ENCODE peak calls at places on chromosomes 11 and 22, in five cellular contexts. One of them, this sample, is unnamed.

GRCh38 chr11:126344291-126344970 is 11.1 kb upstream of the ST3GAL4 start:
- DNase-seq in mammary epithelial cell: no peak
- DNase-seq in AG04450: no peak
- DNase-seq in CD4-positive, alpha-beta T cell: no peak
- DNase-seq in WERI-Rb-1: no peak
- DNase-seq in this sample: no peak

GRCh38 chr11:14609902-14610301 is 33.7 kb upstream of the PDE3B start:
- DNase-seq in mammary epithelial cell: no peak
- DNase-seq in AG04450: no peak
- DNase-seq in CD4-positive, alpha-beta T cell: no peak
- DNase-seq in WERI-Rb-1: no peak
- DNase-seq in this sample: no peak

GRCh38 chr11:40183073-40184064 is 1276.1 kb downstream of the LRRC4C start:
- DNase-seq in mammary epithelial cell: no peak
- DNase-seq in AG04450: no peak
- DNase-seq in CD4-positive, alpha-beta T cell: no peak
- DNase-seq in WERI-Rb-1: no peak
- DNase-seq in this sample: no peak

GRCh38 chr11:15594607-15595006 is 479.9 kb downstream of the INSC start:
- DNase-seq in mammary epithelial cell: no peak
- DNase-seq in AG04450: no peak
- DNase-seq in CD4-positive, alpha-beta T cell: no peak
- DNase-seq in WERI-Rb-1: no peak
- DNase-seq in this sample: no peak

GRCh38 chr11:35030716-35031213 is 108.2 kb upstream of the CD44 start:
- DNase-seq in mammary epithelial cell: peak
- DNase-seq in AG04450: peak
- DNase-seq in CD4-positive, alpha-beta T cell: no peak
- DNase-seq in WERI-Rb-1: no peak
- DNase-seq in this sample: peak

GRCh38 chr22:35914665-35915476 is 113.8 kb downstream of the RBFOX2 start:
- DNase-seq in mammary epithelial cell: peak
- DNase-seq in AG04450: peak
- DNase-seq in CD4-positive, alpha-beta T cell: no peak
- DNase-seq in WERI-Rb-1: peak
- DNase-seq in this sample: no peak

GRCh38 chr11:65308281-65308891 is 6.3 kb upstream of the CDC42EP2 start:
- DNase-seq in mammary epithelial cell: no peak
- DNase-seq in AG04450: no peak
- DNase-seq in CD4-positive, alpha-beta T cell: no peak
- DNase-seq in WERI-Rb-1: no peak
- DNase-seq in this sample: no peak

GRCh38 chr22:20090730-20091240 is 10.7 kb downstream of the DGCR8 start:
- DNase-seq in mammary epithelial cell: no peak
- DNase-seq in AG04450: no peak
- DNase-seq in CD4-positive, alpha-beta T cell: no peak
- DNase-seq in WERI-Rb-1: no peak
- DNase-seq in this sample: no peak

GRCh38 chr22:44382461-44383038 is 69.8 kb upstream of the SHISAL1 start:
- DNase-seq in mammary epithelial cell: no peak
- DNase-seq in AG04450: no peak
- DNase-seq in CD4-positive, alpha-beta T cell: no peak
- DNase-seq in WERI-Rb-1: peak
- DNase-seq in this sample: no peak

GRCh38 chr11:47980093-47980906 is at the start of gene PTPRJ:
- DNase-seq in mammary epithelial cell: peak
- DNase-seq in AG04450: no peak
- DNase-seq in CD4-positive, alpha-beta T cell: peak
- DNase-seq in WERI-Rb-1: peak
- DNase-seq in this sample: peak
- H3K27ac ChIP-seq in mammary epithelial cell: no peak
- H3K27ac ChIP-seq in AG04450: peak
- H3K27ac ChIP-seq in CD4-positive, alpha-beta T cell: peak
- H3K27ac ChIP-seq in WERI-Rb-1: no peak
- H3K27ac ChIP-seq in this sample: peak

GRCh38 chr11:97962758-97963157 is 1058.0 kb upstream of the CNTN5 start:
- DNase-seq in mammary epithelial cell: no peak
- DNase-seq in AG04450: no peak
- DNase-seq in CD4-positive, alpha-beta T cell: no peak
- DNase-seq in WERI-Rb-1: no peak
- DNase-seq in this sample: no peak
- H3K27ac ChIP-seq in mammary epithelial cell: no peak
- H3K27ac ChIP-seq in AG04450: no peak
- H3K27ac ChIP-seq in CD4-positive, alpha-beta T cell: no peak
- H3K27ac ChIP-seq in WERI-Rb-1: no peak
- H3K27ac ChIP-seq in this sample: no peak

GRCh38 chr22:32996276-32996675 is 61.9 kb downstream of the SYN3 start:
- DNase-seq in mammary epithelial cell: no peak
- DNase-seq in AG04450: no peak
- DNase-seq in CD4-positive, alpha-beta T cell: no peak
- DNase-seq in WERI-Rb-1: no peak
- DNase-seq in this sample: no peak
- H3K27ac ChIP-seq in mammary epithelial cell: peak
- H3K27ac ChIP-seq in AG04450: no peak
- H3K27ac ChIP-seq in CD4-positive, alpha-beta T cell: no peak
- H3K27ac ChIP-seq in WERI-Rb-1: no peak
- H3K27ac ChIP-seq in this sample: no peak

GRCh38 chr11:117197006-117197405 is 2.2 kb upstream of the TAGLN start:
- DNase-seq in mammary epithelial cell: no peak
- DNase-seq in AG04450: no peak
- DNase-seq in CD4-positive, alpha-beta T cell: no peak
- DNase-seq in WERI-Rb-1: no peak
- DNase-seq in this sample: no peak
- H3K27ac ChIP-seq in mammary epithelial cell: no peak
- H3K27ac ChIP-seq in AG04450: peak
- H3K27ac ChIP-seq in CD4-positive, alpha-beta T cell: no peak
- H3K27ac ChIP-seq in WERI-Rb-1: no peak
- H3K27ac ChIP-seq in this sample: no peak

GRCh38 chr11:12143461-12144258 is 33.3 kb downstream of the MICAL2 start:
- DNase-seq in mammary epithelial cell: no peak
- DNase-seq in AG04450: no peak
- DNase-seq in CD4-positive, alpha-beta T cell: no peak
- DNase-seq in WERI-Rb-1: no peak
- DNase-seq in this sample: no peak

GRCh38 chr11:12144306-12145174 is 34.1 kb downstream of the MICAL2 start:
- DNase-seq in mammary epithelial cell: no peak
- DNase-seq in AG04450: no peak
- DNase-seq in CD4-positive, alpha-beta T cell: no peak
- DNase-seq in WERI-Rb-1: no peak
- DNase-seq in this sample: no peak

GRCh38 chr11:12142179-12142578 is 31.8 kb downstream of the MICAL2 start:
- DNase-seq in mammary epithelial cell: no peak
- DNase-seq in AG04450: no peak
- DNase-seq in CD4-positive, alpha-beta T cell: no peak
- DNase-seq in WERI-Rb-1: no peak
- DNase-seq in this sample: no peak

GRCh38 chr11:12141283-12141682 is 30.9 kb downstream of the MICAL2 start:
- DNase-seq in mammary epithelial cell: no peak
- DNase-seq in AG04450: no peak
- DNase-seq in CD4-positive, alpha-beta T cell: no peak
- DNase-seq in WERI-Rb-1: no peak
- DNase-seq in this sample: no peak

GRCh38 chr11:12142909-12143308 is 32.5 kb downstream of the MICAL2 start:
- DNase-seq in mammary epithelial cell: no peak
- DNase-seq in AG04450: no peak
- DNase-seq in CD4-positive, alpha-beta T cell: no peak
- DNase-seq in WERI-Rb-1: no peak
- DNase-seq in this sample: no peak
- H3K27ac ChIP-seq in mammary epithelial cell: no peak
- H3K27ac ChIP-seq in AG04450: peak
- H3K27ac ChIP-seq in CD4-positive, alpha-beta T cell: no peak
- H3K27ac ChIP-seq in WERI-Rb-1: no peak
- H3K27ac ChIP-seq in this sample: peak

DNA sequence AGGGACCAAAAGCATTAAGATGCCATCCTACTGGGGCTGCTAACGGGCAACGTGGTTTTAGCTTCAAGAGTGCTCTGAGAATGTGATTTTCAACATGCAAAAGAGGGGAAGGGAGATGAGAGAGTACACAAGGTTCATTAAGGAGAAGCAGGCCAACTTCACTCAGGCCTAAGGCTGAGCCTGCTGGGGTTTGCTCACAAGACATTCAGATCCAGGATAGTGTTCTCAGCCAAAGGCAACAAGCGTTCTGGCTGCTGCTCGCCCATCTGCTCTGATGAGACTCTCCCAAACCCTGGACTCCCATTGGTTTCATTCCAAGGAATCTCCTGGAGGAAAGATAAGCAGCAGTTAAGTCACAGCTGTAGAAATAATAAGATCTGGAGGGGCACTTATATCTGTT is 23.6 kb upstream of the UPB1 start:
- DNase-seq in mammary epithelial cell: no peak
- DNase-seq in AG04450: peak
- DNase-seq in CD4-positive, alpha-beta T cell: no peak
- DNase-seq in WERI-Rb-1: no peak
- DNase-seq in this sample: no peak
- H3K27ac ChIP-seq in mammary epithelial cell: no peak
- H3K27ac ChIP-seq in AG04450: peak
- H3K27ac ChIP-seq in CD4-positive, alpha-beta T cell: no peak
- H3K27ac ChIP-seq in WERI-Rb-1: no peak
- H3K27ac ChIP-seq in this sample: no peak

DNA sequence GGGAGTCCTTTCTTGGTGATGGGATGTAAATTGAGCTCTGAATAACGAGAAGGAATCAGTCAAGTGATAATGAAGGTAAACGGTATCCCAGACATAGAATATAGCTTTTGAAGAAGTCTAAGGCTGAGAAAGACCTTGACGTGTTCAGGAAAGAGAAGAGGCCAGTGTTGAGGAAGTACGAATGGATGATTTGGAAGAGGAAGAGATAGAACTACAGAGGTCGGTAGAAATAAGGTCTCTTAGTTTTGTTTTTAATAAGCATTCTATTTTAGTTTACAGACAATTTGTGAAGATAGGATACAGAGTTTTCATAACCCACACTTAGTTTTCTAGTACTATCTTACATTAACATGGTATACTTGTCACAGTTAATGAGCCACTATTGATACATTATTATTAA is 1598.1 kb downstream of the FAM181B start:
- DNase-seq in mammary epithelial cell: no peak
- DNase-seq in AG04450: no peak
- DNase-seq in CD4-positive, alpha-beta T cell: no peak
- DNase-seq in WERI-Rb-1: no peak
- DNase-seq in this sample: no peak
- H3K27ac ChIP-seq in mammary epithelial cell: no peak
- H3K27ac ChIP-seq in AG04450: no peak
- H3K27ac ChIP-seq in CD4-positive, alpha-beta T cell: no peak
- H3K27ac ChIP-seq in WERI-Rb-1: no peak
- H3K27ac ChIP-seq in this sample: no peak

GRCh38 chr11:62713343-62713742 is 5.9 kb downstream of the GNG3 start:
- DNase-seq in mammary epithelial cell: no peak
- DNase-seq in AG04450: no peak
- DNase-seq in CD4-positive, alpha-beta T cell: no peak
- DNase-seq in WERI-Rb-1: no peak
- DNase-seq in this sample: no peak
- H3K27ac ChIP-seq in mammary epithelial cell: no peak
- H3K27ac ChIP-seq in AG04450: no peak
- H3K27ac ChIP-seq in CD4-positive, alpha-beta T cell: no peak
- H3K27ac ChIP-seq in WERI-Rb-1: no peak
- H3K27ac ChIP-seq in this sample: no peak

DNA sequence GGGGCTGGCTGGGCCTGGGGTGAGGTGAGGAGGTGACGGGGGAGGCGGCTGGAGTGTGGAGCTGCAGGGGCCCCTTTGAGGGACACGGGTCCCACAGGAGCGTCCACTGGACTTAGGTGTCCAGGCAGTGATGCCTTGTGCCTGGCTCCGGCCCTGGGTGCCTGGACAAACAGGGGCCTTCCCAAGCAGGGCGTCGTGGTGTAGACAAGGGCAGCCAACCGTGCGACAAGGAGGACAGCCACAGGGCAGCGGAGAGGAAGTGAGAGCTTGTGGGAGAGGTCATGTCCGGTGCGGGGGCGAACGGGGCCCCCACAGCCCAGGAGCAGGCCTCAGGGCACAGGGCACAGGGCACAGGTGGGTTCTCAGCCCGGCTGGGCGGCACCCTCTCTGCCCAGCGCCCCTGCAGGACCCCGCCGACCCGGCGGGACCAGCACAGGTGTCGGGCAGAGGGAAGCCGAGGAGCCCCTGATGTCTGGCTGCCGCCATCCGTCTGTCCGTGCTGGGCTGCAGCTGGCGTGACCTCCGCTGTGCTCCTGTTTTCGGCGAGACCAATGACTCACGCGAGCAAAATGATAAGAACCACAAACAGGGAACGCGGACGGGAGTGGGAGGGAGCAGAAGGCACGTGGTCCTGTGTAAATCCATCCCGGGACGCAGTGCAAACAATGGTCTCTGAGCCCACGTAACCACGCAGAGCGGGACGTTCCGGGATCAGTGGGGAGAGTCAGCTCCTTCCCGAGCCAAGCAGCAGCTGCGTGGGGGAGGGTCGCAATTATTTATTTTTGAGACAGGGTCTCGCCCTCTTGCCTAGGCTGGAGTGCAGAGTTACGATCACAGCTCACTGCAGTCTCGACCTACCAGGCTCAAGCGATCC is 49.1 kb upstream of the A4GALT start:
- DNase-seq in mammary epithelial cell: no peak
- DNase-seq in AG04450: peak
- DNase-seq in CD4-positive, alpha-beta T cell: no peak
- DNase-seq in WERI-Rb-1: no peak
- DNase-seq in this sample: no peak
- H3K27ac ChIP-seq in mammary epithelial cell: no peak
- H3K27ac ChIP-seq in AG04450: peak
- H3K27ac ChIP-seq in CD4-positive, alpha-beta T cell: no peak
- H3K27ac ChIP-seq in WERI-Rb-1: no peak
- H3K27ac ChIP-seq in this sample: no peak

This sample was measured in dorsolateral prefrontal cortex.